ENCODE peak calls at places on chromosomes 1 and 21, in seven cellular contexts. One of them, this sample, is unnamed. For H3K36me3, the result is how much of the 10 kb centered on the place peaks cover.

GRCh38 chr1:50710099-50710498 is 250.0 kb downstream of the FAF1 start:
- DNase-seq in hepatocyte: no peak
- DNase-seq in PC-3: no peak
- DNase-seq in left ventricle myocardium inferior: no peak
- DNase-seq in thyroid gland: no peak
- DNase-seq in heart right ventricle: no peak
- DNase-seq in body of pancreas: no peak
- DNase-seq in this sample: no peak

GRCh38 chr21:41369915-41370839 is 8.3 kb downstream of the MX2 start:
- DNase-seq in hepatocyte: no peak
- DNase-seq in thyroid gland: no peak
- DNase-seq in body of pancreas: no peak
- DNase-seq in heart right ventricle: no peak
- DNase-seq in left ventricle myocardium inferior: peak
- DNase-seq in PC-3: no peak
- DNase-seq in this sample: no peak

GRCh38 chr1:41317356-41317755 is 43.9 kb upstream of the FOXO6 start:
- DNase-seq in PC-3: peak
- DNase-seq in left ventricle myocardium inferior: no peak
- DNase-seq in hepatocyte: no peak
- DNase-seq in body of pancreas: no peak
- DNase-seq in thyroid gland: no peak
- DNase-seq in heart right ventricle: no peak
- DNase-seq in this sample: no peak

GRCh38 chr1:101451888-101452287 is 215.1 kb downstream of the S1PR1 start:
- DNase-seq in thyroid gland: no peak
- DNase-seq in left ventricle myocardium inferior: no peak
- DNase-seq in PC-3: no peak
- DNase-seq in heart right ventricle: no peak
- DNase-seq in body of pancreas: no peak
- DNase-seq in hepatocyte: no peak
- DNase-seq in this sample: no peak

GRCh38 chr1:179881642-179882252 is 338 bp upstream of the TOR1AIP1 start:
- DNase-seq in PC-3: peak
- DNase-seq in thyroid gland: peak
- DNase-seq in hepatocyte: peak
- DNase-seq in heart right ventricle: peak
- DNase-seq in body of pancreas: peak
- DNase-seq in left ventricle myocardium inferior: no peak
- DNase-seq in this sample: peak

GRCh38 chr21:31991356-31992331 is 118.8 kb downstream of the HUNK start:
- DNase-seq in hepatocyte: no peak
- DNase-seq in body of pancreas: no peak
- DNase-seq in heart right ventricle: no peak
- DNase-seq in thyroid gland: peak
- DNase-seq in PC-3: no peak
- DNase-seq in left ventricle myocardium inferior: no peak
- DNase-seq in this sample: no peak

GRCh38 chr1:153670257-153670858 is 435 bp downstream of the ILF2 start:
- DNase-seq in left ventricle myocardium inferior: no peak
- DNase-seq in heart right ventricle: no peak
- DNase-seq in PC-3: no peak
- DNase-seq in body of pancreas: no peak
- DNase-seq in thyroid gland: no peak
- DNase-seq in hepatocyte: no peak
- DNase-seq in this sample: no peak

GRCh38 chr1:177010246-177010825 is 154.2 kb downstream of the ASTN1 start:
- DNase-seq in hepatocyte: no peak
- DNase-seq in PC-3: no peak
- DNase-seq in body of pancreas: no peak
- DNase-seq in heart right ventricle: no peak
- DNase-seq in thyroid gland: no peak
- DNase-seq in left ventricle myocardium inferior: no peak
- DNase-seq in this sample: no peak

GRCh38 chr1:111618953-111619634 is 495 bp upstream of the RAP1A start:
- DNase-seq in thyroid gland: peak
- DNase-seq in heart right ventricle: no peak
- DNase-seq in body of pancreas: no peak
- DNase-seq in left ventricle myocardium inferior: no peak
- DNase-seq in PC-3: no peak
- DNase-seq in hepatocyte: no peak
- DNase-seq in this sample: no peak

GRCh38 chr21:17402885-17403477 is 109.9 kb upstream of the CXADR start:
- DNase-seq in body of pancreas: no peak
- DNase-seq in left ventricle myocardium inferior: no peak
- DNase-seq in heart right ventricle: no peak
- DNase-seq in hepatocyte: no peak
- DNase-seq in thyroid gland: no peak
- DNase-seq in PC-3: no peak
- DNase-seq in this sample: no peak

GRCh38 chr1:22108343-22109135 is 34.4 kb downstream of the WNT4 start:
- DNase-seq in hepatocyte: peak
- DNase-seq in thyroid gland: no peak
- DNase-seq in body of pancreas: no peak
- DNase-seq in left ventricle myocardium inferior: no peak
- DNase-seq in PC-3: no peak
- DNase-seq in heart right ventricle: no peak
- DNase-seq in this sample: peak

GRCh38 chr1:19809044-19809750 is 5.9 kb downstream of the RNF186 start:
- DNase-seq in left ventricle myocardium inferior: no peak
- DNase-seq in PC-3: no peak
- DNase-seq in hepatocyte: no peak
- DNase-seq in body of pancreas: peak
- DNase-seq in heart right ventricle: no peak
- DNase-seq in thyroid gland: no peak
- DNase-seq in this sample: no peak

GRCh38 chr1:40315795-40316594 is 1.1 kb downstream of the COL9A2 start:
- DNase-seq in heart right ventricle: no peak
- DNase-seq in PC-3: no peak
- DNase-seq in left ventricle myocardium inferior: no peak
- DNase-seq in hepatocyte: peak
- DNase-seq in body of pancreas: no peak
- DNase-seq in thyroid gland: peak
- DNase-seq in this sample: no peak

GRCh38 chr21:37916795-37917142 is 512 bp upstream of the KCNJ6 start:
- DNase-seq in thyroid gland: no peak
- DNase-seq in heart right ventricle: no peak
- DNase-seq in PC-3: no peak
- DNase-seq in hepatocyte: peak
- DNase-seq in body of pancreas: peak
- DNase-seq in left ventricle myocardium inferior: no peak
- DNase-seq in this sample: no peak

GRCh38 chr1:199685369-199685768 is 342.1 kb upstream of the NR5A2 start:
- DNase-seq in left ventricle myocardium inferior: no peak
- DNase-seq in PC-3: peak
- DNase-seq in heart right ventricle: no peak
- DNase-seq in thyroid gland: no peak
- DNase-seq in hepatocyte: peak
- DNase-seq in body of pancreas: no peak
- DNase-seq in this sample: no peak

GRCh38 chr1:16120940-16121410 is 34.9 kb downstream of the EPHA2 start:
- DNase-seq in heart right ventricle: no peak
- DNase-seq in hepatocyte: no peak
- DNase-seq in body of pancreas: peak
- DNase-seq in thyroid gland: no peak
- DNase-seq in PC-3: peak
- DNase-seq in left ventricle myocardium inferior: no peak
- DNase-seq in this sample: no peak

GRCh38 chr1:181440510-181440909 is 42.8 kb upstream of the CACNA1E start:
- DNase-seq in left ventricle myocardium inferior: no peak
- DNase-seq in hepatocyte: no peak
- DNase-seq in heart right ventricle: no peak
- DNase-seq in PC-3: no peak
- DNase-seq in body of pancreas: no peak
- DNase-seq in thyroid gland: no peak
- DNase-seq in this sample: no peak

GRCh38 chr1:5093042-5093441 is 438.6 kb downstream of the AJAP1 start:
- DNase-seq in thyroid gland: no peak
- DNase-seq in body of pancreas: no peak
- DNase-seq in heart right ventricle: no peak
- DNase-seq in left ventricle myocardium inferior: no peak
- DNase-seq in hepatocyte: no peak
- DNase-seq in PC-3: no peak
- DNase-seq in this sample: no peak

GRCh38 chr1:170664828-170665617 is 1.1 kb downstream of the PRRX1 start:
- DNase-seq in hepatocyte: peak
- DNase-seq in PC-3: no peak
- DNase-seq in body of pancreas: peak
- DNase-seq in thyroid gland: peak
- DNase-seq in heart right ventricle: no peak
- DNase-seq in left ventricle myocardium inferior: peak
- DNase-seq in this sample: no peak
- TF ChIP-seq CTCF in hepatocyte: peak
- TF ChIP-seq CTCF in PC-3: no peak
- TF ChIP-seq CTCF in body of pancreas: no peak
- TF ChIP-seq CTCF in thyroid gland: peak
- TF ChIP-seq CTCF in heart right ventricle: peak
- TF ChIP-seq CTCF in left ventricle myocardium inferior: peak
- TF ChIP-seq CTCF in this sample: no peak

DNA sequence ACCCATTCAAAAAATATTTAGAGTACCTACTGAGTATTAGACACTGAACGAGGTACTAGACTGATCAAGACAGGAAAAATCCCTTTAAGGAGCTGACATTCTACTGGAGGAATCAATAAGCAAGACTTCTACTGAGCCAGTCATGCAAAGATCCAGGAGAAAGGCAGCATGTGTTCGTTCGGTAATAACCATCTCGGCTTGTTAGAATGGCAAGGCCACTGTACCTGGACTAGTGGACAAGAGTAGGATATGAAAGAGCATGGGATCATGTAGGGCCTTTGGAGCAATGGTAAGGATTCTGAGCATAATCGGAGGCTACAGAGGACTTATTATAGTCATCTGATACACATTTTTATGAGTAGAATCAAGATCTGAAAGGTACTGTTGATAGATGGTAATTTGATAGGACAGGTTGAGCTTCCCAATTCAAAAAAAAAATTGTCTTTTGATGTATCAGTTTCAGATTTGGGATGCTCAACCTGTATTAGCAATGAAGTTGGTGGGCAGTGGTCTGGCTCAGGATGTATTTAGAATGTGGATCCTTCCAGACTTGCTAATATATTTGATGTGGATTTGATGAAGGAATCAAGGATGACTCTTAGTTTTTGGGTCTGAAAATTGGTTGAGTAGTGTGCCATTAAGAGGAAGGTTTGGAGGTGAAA is 2.3 kb downstream of the COX20 start:
- DNase-seq in left ventricle myocardium inferior: no peak
- DNase-seq in hepatocyte: no peak
- DNase-seq in heart right ventricle: no peak
- DNase-seq in PC-3: no peak
- DNase-seq in thyroid gland: no peak
- DNase-seq in body of pancreas: no peak
- DNase-seq in this sample: no peak
- H3K36me3 ChIP-seq in left ventricle myocardium inferior: under half
- H3K36me3 ChIP-seq in hepatocyte: under half
- H3K36me3 ChIP-seq in heart right ventricle: under half
- H3K36me3 ChIP-seq in PC-3: under half
- H3K36me3 ChIP-seq in thyroid gland: under half
- H3K36me3 ChIP-seq in body of pancreas: under half
- H3K36me3 ChIP-seq in this sample: under half

GRCh38 chr1:26971590-26971989 is 11.3 kb upstream of the KDF1 start:
- DNase-seq in body of pancreas: no peak
- DNase-seq in hepatocyte: no peak
- DNase-seq in heart right ventricle: no peak
- DNase-seq in thyroid gland: no peak
- DNase-seq in left ventricle myocardium inferior: no peak
- DNase-seq in PC-3: no peak
- DNase-seq in this sample: no peak

GRCh38 chr1:26970810-26971209 is 10.5 kb upstream of the KDF1 start:
- DNase-seq in heart right ventricle: no peak
- DNase-seq in left ventricle myocardium inferior: no peak
- DNase-seq in PC-3: no peak
- DNase-seq in thyroid gland: no peak
- DNase-seq in body of pancreas: no peak
- DNase-seq in hepatocyte: no peak
- DNase-seq in this sample: no peak

GRCh38 chr1:26972821-26973220 is 12.6 kb upstream of the KDF1 start:
- DNase-seq in thyroid gland: no peak
- DNase-seq in hepatocyte: no peak
- DNase-seq in heart right ventricle: no peak
- DNase-seq in left ventricle myocardium inferior: no peak
- DNase-seq in PC-3: no peak
- DNase-seq in body of pancreas: no peak
- DNase-seq in this sample: no peak

GRCh38 chr1:26976621-26977510 is 16.6 kb upstream of the KDF1 start:
- DNase-seq in thyroid gland: no peak
- DNase-seq in hepatocyte: no peak
- DNase-seq in body of pancreas: no peak
- DNase-seq in left ventricle myocardium inferior: no peak
- DNase-seq in PC-3: no peak
- DNase-seq in heart right ventricle: no peak
- DNase-seq in this sample: no peak

GRCh38 chr1:26972390-26972789 is 12.1 kb upstream of the KDF1 start:
- DNase-seq in left ventricle myocardium inferior: no peak
- DNase-seq in body of pancreas: no peak
- DNase-seq in heart right ventricle: no peak
- DNase-seq in thyroid gland: no peak
- DNase-seq in PC-3: no peak
- DNase-seq in hepatocyte: no peak
- DNase-seq in this sample: no peak
- H3K27ac ChIP-seq in left ventricle myocardium inferior: no peak
- H3K27ac ChIP-seq in body of pancreas: no peak
- H3K27ac ChIP-seq in heart right ventricle: no peak
- H3K27ac ChIP-seq in thyroid gland: no peak
- H3K27ac ChIP-seq in PC-3: no peak
- H3K27ac ChIP-seq in hepatocyte: no peak
- H3K27ac ChIP-seq in this sample: no peak

GRCh38 chr1:52907812-52908153 is 13.8 kb downstream of the ECHDC2 start:
- DNase-seq in thyroid gland: no peak
- DNase-seq in heart right ventricle: no peak
- DNase-seq in body of pancreas: no peak
- DNase-seq in hepatocyte: no peak
- DNase-seq in left ventricle myocardium inferior: no peak
- DNase-seq in PC-3: no peak
- DNase-seq in this sample: no peak

GRCh38 chr1:52907068-52907811 is 14.3 kb downstream of the ECHDC2 start:
- DNase-seq in left ventricle myocardium inferior: no peak
- DNase-seq in body of pancreas: no peak
- DNase-seq in thyroid gland: no peak
- DNase-seq in heart right ventricle: no peak
- DNase-seq in hepatocyte: no peak
- DNase-seq in PC-3: peak
- DNase-seq in this sample: no peak

GRCh38 chr1:52905376-52905698 is 16.2 kb downstream of the ECHDC2 start:
- DNase-seq in body of pancreas: no peak
- DNase-seq in hepatocyte: no peak
- DNase-seq in left ventricle myocardium inferior: no peak
- DNase-seq in heart right ventricle: peak
- DNase-seq in thyroid gland: peak
- DNase-seq in PC-3: no peak
- DNase-seq in this sample: no peak

GRCh38 chr1:52906135-52906603 is 15.4 kb downstream of the ECHDC2 start:
- DNase-seq in hepatocyte: no peak
- DNase-seq in heart right ventricle: no peak
- DNase-seq in left ventricle myocardium inferior: no peak
- DNase-seq in thyroid gland: peak
- DNase-seq in PC-3: no peak
- DNase-seq in body of pancreas: no peak
- DNase-seq in this sample: no peak

GRCh38 chr1:52904590-52905375 is 16.8 kb downstream of the ECHDC2 start:
- DNase-seq in hepatocyte: no peak
- DNase-seq in left ventricle myocardium inferior: no peak
- DNase-seq in body of pancreas: peak
- DNase-seq in thyroid gland: peak
- DNase-seq in heart right ventricle: no peak
- DNase-seq in PC-3: peak
- DNase-seq in this sample: no peak
- TF ChIP-seq CTCF in hepatocyte: peak
- TF ChIP-seq CTCF in left ventricle myocardium inferior: peak
- TF ChIP-seq CTCF in body of pancreas: peak
- TF ChIP-seq CTCF in thyroid gland: no peak
- TF ChIP-seq CTCF in heart right ventricle: peak
- TF ChIP-seq CTCF in PC-3: peak
- TF ChIP-seq CTCF in this sample: peak